ENCODE peak calls at places on chromosomes 1 and 21, in four cellular contexts. One of them, this sample, is unnamed.

GRCh38 chr1:226696552-226696951 is 42.5 kb downstream of the ITPKB start:
- DNase-seq in HCT116: no peak
- DNase-seq in K562: no peak
- DNase-seq in spleen: no peak
- DNase-seq in this sample: no peak

GRCh38 chr21:29529139-29529538 is 230.4 kb downstream of the BACH1 start:
- DNase-seq in HCT116: no peak
- DNase-seq in K562: no peak
- DNase-seq in spleen: no peak
- DNase-seq in this sample: no peak

GRCh38 chr1:9373614-9374013 is 80.9 kb downstream of the SPSB1 start:
- DNase-seq in HCT116: no peak
- DNase-seq in K562: no peak
- DNase-seq in spleen: no peak
- DNase-seq in this sample: no peak

GRCh38 chr1:66214901-66215300 is 319.1 kb upstream of the SGIP1 start:
- DNase-seq in HCT116: no peak
- DNase-seq in K562: no peak
- DNase-seq in spleen: no peak
- DNase-seq in this sample: no peak

GRCh38 chr1:193543259-193543658 is 356.8 kb upstream of the B3GALT2 start:
- DNase-seq in HCT116: no peak
- DNase-seq in K562: no peak
- DNase-seq in spleen: no peak
- DNase-seq in this sample: no peak

GRCh38 chr1:207040181-207040533 is 7.6 kb upstream of the C1orf116 start:
- DNase-seq in HCT116: no peak
- DNase-seq in K562: no peak
- DNase-seq in spleen: no peak
- DNase-seq in this sample: no peak

GRCh38 chr1:36486436-36487335 is 4.0 kb upstream of the CSF3R start:
- DNase-seq in HCT116: no peak
- DNase-seq in K562: peak; percentile 48
- DNase-seq in spleen: peak; percentile 92
- DNase-seq in this sample: no peak

GRCh38 chr1:40976952-40977690 is 2.4 kb upstream of the CTPS1 start:
- DNase-seq in HCT116: no peak
- DNase-seq in K562: no peak
- DNase-seq in spleen: no peak
- DNase-seq in this sample: no peak

GRCh38 chr1:112508242-112509004 is at the start of gene WNT2B:
- DNase-seq in HCT116: no peak
- DNase-seq in K562: peak; percentile 30
- DNase-seq in spleen: peak; percentile 85
- DNase-seq in this sample: no peak

GRCh38 chr1:19668893-19669292 is 4.2 kb downstream of the HTR6 start:
- DNase-seq in HCT116: no peak
- DNase-seq in K562: no peak
- DNase-seq in spleen: no peak
- DNase-seq in this sample: no peak

GRCh38 chr1:197481101-197481500 is 213.0 kb downstream of the CRB1 start:
- DNase-seq in HCT116: no peak
- DNase-seq in K562: no peak
- DNase-seq in spleen: no peak
- DNase-seq in this sample: no peak

GRCh38 chr1:109769335-109770078 is 5.8 kb upstream of the EPS8L3 start:
- DNase-seq in HCT116: no peak
- DNase-seq in K562: no peak
- DNase-seq in spleen: peak; percentile 39
- DNase-seq in this sample: no peak

GRCh38 chr1:23553896-23554480 is 5.3 kb downstream of the ID3 start:
- DNase-seq in HCT116: no peak
- DNase-seq in K562: no peak
- DNase-seq in spleen: no peak
- DNase-seq in this sample: no peak

GRCh38 chr1:219913005-219913404 is 15.4 kb downstream of the SLC30A10 start:
- DNase-seq in HCT116: no peak
- DNase-seq in K562: no peak
- DNase-seq in spleen: no peak
- DNase-seq in this sample: no peak

GRCh38 chr1:85344256-85344694 is 67.8 kb upstream of the BCL10 start:
- DNase-seq in HCT116: no peak
- DNase-seq in K562: peak; percentile 35
- DNase-seq in spleen: no peak
- DNase-seq in this sample: no peak

GRCh38 chr1:62288669-62289068 is 30.6 kb downstream of the KANK4 start:
- DNase-seq in HCT116: no peak
- DNase-seq in K562: no peak
- DNase-seq in spleen: no peak
- DNase-seq in this sample: no peak

GRCh38 chr21:35792569-35792968 is 267.8 kb downstream of the SETD4 start:
- DNase-seq in HCT116: no peak
- DNase-seq in K562: no peak
- DNase-seq in spleen: no peak
- DNase-seq in this sample: no peak

GRCh38 chr1:212432163-212432705 is 486 bp upstream of the NENF start:
- DNase-seq in HCT116: no peak
- DNase-seq in K562: peak; percentile 52
- DNase-seq in spleen: no peak
- DNase-seq in this sample: no peak

GRCh38 chr1:90779573-90779972 is 62.5 kb upstream of the BARHL2 start:
- DNase-seq in HCT116: no peak
- DNase-seq in K562: no peak
- DNase-seq in spleen: no peak
- DNase-seq in this sample: no peak

GRCh38 chr1:228811655-228812315 is 76.5 kb downstream of the RHOU start:
- DNase-seq in HCT116: no peak
- DNase-seq in K562: no peak
- DNase-seq in spleen: no peak
- DNase-seq in this sample: no peak

GRCh38 chr1:224300346-224300745 is 29.6 kb downstream of the NVL start:
- DNase-seq in HCT116: no peak
- DNase-seq in K562: no peak
- DNase-seq in spleen: no peak
- DNase-seq in this sample: peak; percentile 57

GRCh38 chr1:242449211-242449610 is 75.3 kb downstream of the PLD5 start:
- DNase-seq in HCT116: no peak
- DNase-seq in K562: no peak
- DNase-seq in spleen: no peak
- DNase-seq in this sample: no peak

GRCh38 chr1:150311762-150312161 is 9.6 kb upstream of the PRPF3 start:
- DNase-seq in HCT116: no peak
- DNase-seq in K562: no peak
- DNase-seq in spleen: no peak
- DNase-seq in this sample: no peak

GRCh38 chr1:38835230-38835827 is 24.2 kb downstream of the RRAGC start:
- DNase-seq in HCT116: peak; percentile 81
- DNase-seq in K562: peak; percentile 92
- DNase-seq in spleen: no peak
- DNase-seq in this sample: peak; percentile 72

GRCh38 chr1:246308533-246309075 is 198.5 kb downstream of the SMYD3 start:
- DNase-seq in HCT116: no peak
- DNase-seq in K562: no peak
- DNase-seq in spleen: no peak
- DNase-seq in this sample: no peak

GRCh38 chr1:110962892-110963665 is 643 bp downstream of the LRIF1 start:
- DNase-seq in HCT116: peak; percentile 41
- DNase-seq in K562: peak; percentile 92
- DNase-seq in spleen: peak; percentile 92
- DNase-seq in this sample: peak; percentile 35

GRCh38 chr21:38879912-38880577 is 74.3 kb downstream of the ETS2 start:
- DNase-seq in HCT116: no peak
- DNase-seq in K562: no peak
- DNase-seq in spleen: no peak
- DNase-seq in this sample: no peak

GRCh38 chr1:96713649-96714048 is 7.9 kb upstream of the PTBP2 start:
- DNase-seq in HCT116: no peak
- DNase-seq in K562: no peak
- DNase-seq in spleen: no peak
- DNase-seq in this sample: no peak

GRCh38 chr21:42527489-42528158 is 14.0 kb downstream of the SLC37A1 start:
- DNase-seq in HCT116: no peak
- DNase-seq in K562: no peak
- DNase-seq in spleen: no peak
- DNase-seq in this sample: no peak

GRCh38 chr1:38558476-38559179 is 300.9 kb downstream of the RRAGC start:
- DNase-seq in HCT116: no peak
- DNase-seq in K562: no peak
- DNase-seq in spleen: peak; percentile 78
- DNase-seq in this sample: no peak

GRCh38 chr1:50508040-50508586 is 84.9 kb upstream of the DMRTA2 start:
- DNase-seq in HCT116: no peak
- DNase-seq in K562: no peak
- DNase-seq in spleen: no peak
- DNase-seq in this sample: no peak

GRCh38 chr1:198629610-198630009 is 9.2 kb upstream of the PTPRC start:
- DNase-seq in HCT116: no peak
- DNase-seq in K562: no peak
- DNase-seq in spleen: no peak
- DNase-seq in this sample: no peak

GRCh38 chr1:29706936-29707335 is 470.6 kb downstream of the PTPRU start:
- DNase-seq in HCT116: no peak
- DNase-seq in K562: peak; percentile 40
- DNase-seq in spleen: no peak
- DNase-seq in this sample: no peak

DNA sequence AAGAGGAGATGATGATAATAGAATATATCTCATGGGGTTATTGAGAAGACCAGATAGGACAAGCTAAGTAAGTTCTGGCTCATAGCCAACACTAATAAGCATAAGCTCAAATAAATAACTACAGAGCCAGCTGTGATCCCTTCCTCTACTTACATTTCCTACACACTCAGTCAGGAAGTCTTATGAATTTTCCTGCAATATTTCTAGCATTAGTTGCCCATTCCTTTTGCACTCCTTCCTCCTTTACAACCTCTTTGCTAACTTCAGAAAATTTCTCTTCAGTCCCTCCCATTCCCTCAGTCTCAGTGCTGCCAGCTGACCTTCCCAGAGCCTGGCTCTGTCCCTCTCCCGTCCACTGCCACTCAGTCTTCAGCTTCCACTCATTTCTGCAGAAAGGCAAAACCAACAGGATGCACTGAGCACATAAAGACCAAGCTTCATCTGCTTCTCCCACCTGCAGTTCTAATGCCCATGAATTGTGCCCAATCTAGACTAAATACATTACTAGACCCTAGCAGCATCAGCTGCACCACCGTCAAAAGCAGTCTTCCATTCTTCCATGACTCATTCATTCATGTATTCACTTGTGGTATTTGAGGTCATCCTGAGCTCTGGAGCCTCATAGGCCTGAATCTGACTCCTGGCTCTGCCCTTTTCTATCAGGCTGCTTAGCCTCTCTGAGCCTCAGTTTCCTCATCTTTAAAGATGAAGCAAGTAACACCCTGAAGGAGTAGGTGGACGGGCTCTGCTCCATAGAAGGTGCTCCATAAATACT is 54.6 kb upstream of the SIPA1L2 start:
- DNase-seq in HCT116: no peak
- DNase-seq in K562: no peak
- DNase-seq in spleen: no peak
- DNase-seq in this sample: no peak
- TF ChIP-seq POLR2AphosphoS5 in HCT116: no peak
- TF ChIP-seq POLR2AphosphoS5 in K562: no peak
- TF ChIP-seq POLR2AphosphoS5 in spleen: no peak
- TF ChIP-seq POLR2AphosphoS5 in this sample: no peak

DNA sequence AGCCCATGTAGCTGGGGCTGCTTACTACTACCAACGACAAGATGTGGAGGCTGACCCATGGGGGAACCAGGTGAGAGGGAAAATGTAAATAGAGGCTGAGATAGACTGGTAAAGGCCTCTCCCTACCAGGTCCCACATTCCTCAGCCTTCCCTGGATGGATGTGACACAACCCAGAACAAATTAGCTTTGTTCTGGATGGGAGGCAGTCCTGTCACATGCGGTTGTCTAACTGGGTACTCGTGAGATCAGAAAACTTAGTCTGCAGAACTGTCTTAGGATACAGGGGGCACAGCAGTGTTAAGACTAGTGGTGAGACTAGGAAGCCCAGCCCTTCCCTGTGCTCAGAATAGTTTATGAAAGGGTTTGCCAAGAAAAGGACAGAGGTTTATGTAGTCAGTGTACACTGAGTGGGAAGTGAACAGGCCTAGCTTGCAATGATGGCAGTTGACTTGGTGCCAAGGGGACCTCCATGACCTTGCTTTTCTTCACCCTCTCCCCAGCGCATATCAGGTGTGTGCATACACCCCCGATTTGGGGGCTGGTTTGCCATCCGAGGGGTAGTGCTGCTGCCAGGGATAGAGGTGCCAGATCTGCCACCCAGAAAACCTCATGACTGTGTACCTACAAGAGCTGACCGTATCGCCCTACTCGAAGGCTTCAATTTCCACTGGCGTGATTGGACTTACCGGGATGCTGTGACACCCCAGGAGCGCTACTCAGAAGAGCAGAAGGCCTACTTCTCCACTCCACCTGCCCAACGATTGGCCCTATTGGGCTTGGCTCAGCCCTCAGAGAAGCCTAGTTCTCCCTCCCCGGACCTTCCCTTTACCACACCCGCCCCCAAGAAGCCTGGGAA is 8.4 kb downstream of the MMACHC start:
- DNase-seq in HCT116: no peak
- DNase-seq in K562: no peak
- DNase-seq in spleen: no peak
- DNase-seq in this sample: no peak
- TF ChIP-seq POLR2AphosphoS5 in HCT116: peak; percentile 70
- TF ChIP-seq POLR2AphosphoS5 in K562: no peak
- TF ChIP-seq POLR2AphosphoS5 in spleen: no peak
- TF ChIP-seq POLR2AphosphoS5 in this sample: peak; percentile 68

GRCh38 chr1:187074445-187075045 is 245.8 kb downstream of the PLA2G4A start:
- DNase-seq in HCT116: no peak
- DNase-seq in K562: peak; percentile 65
- DNase-seq in spleen: no peak
- DNase-seq in this sample: no peak

GRCh38 chr1:187078321-187078720 is 249.6 kb downstream of the PLA2G4A start:
- DNase-seq in HCT116: no peak
- DNase-seq in K562: no peak
- DNase-seq in spleen: no peak
- DNase-seq in this sample: no peak

GRCh38 chr1:187078916-187079315 is 250.2 kb downstream of the PLA2G4A start:
- DNase-seq in HCT116: no peak
- DNase-seq in K562: no peak
- DNase-seq in spleen: no peak
- DNase-seq in this sample: no peak

DNA sequence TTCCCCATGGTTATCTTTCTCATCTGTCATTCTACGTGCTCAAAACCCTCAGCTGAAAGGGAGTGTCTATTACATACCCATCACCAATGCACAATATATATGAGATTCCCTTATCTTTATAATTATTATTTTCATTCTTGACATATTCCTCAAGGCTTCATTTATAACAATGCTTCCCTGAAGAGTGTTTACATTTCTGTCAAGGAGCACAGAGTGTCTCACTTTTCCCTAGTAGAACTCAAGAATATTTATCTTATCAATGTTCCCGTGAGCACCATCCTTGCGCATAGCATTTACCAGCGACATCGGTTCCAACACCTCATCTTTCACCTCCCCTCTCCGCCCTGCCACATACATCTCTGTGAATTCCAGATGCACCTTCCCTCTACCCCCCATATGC is 250.6 kb downstream of the PLA2G4A start:
- DNase-seq in HCT116: no peak
- DNase-seq in K562: no peak
- DNase-seq in spleen: no peak
- DNase-seq in this sample: no peak
- TF ChIP-seq POLR2AphosphoS5 in HCT116: no peak
- TF ChIP-seq POLR2AphosphoS5 in K562: no peak
- TF ChIP-seq POLR2AphosphoS5 in spleen: no peak
- TF ChIP-seq POLR2AphosphoS5 in this sample: no peak

GRCh38 chr1:42689912-42690311 is 7.7 kb downstream of the YBX1 start:
- DNase-seq in HCT116: no peak
- DNase-seq in K562: no peak
- DNase-seq in spleen: no peak
- DNase-seq in this sample: no peak
- TF ChIP-seq POLR2AphosphoS5 in HCT116: no peak
- TF ChIP-seq POLR2AphosphoS5 in K562: no peak
- TF ChIP-seq POLR2AphosphoS5 in spleen: no peak
- TF ChIP-seq POLR2AphosphoS5 in this sample: no peak